ENCODE peak calls at places on chromosome 19, in nine cellular contexts. B is lower leg skin; L is NCI-H524; J is stimulated activated CD4-positive, alpha-beta T cell treated with anti-CD3 and anti-CD28 coated beads, Interleukin-2, amount 100 ng/mL, for 4 hours; C is effector memory CD8-positive, alpha-beta T cell; V is NCI-H2081; D is IMR-90; T is AG10803; R is NCI-H1105. Q is an unnamed sample.

GRCh38 chr19:2427323-2428026 is at the start of gene TIMM13:
- DNase-seq in B (peak), L (peak), J (peak), C (peak), V (peak), D (peak), T (peak), R (peak), Q (peak)

GRCh38 chr19:7328647-7329046 is 20.1 kb upstream of the ARHGEF18 start:
- DNase-seq in B (no peak), L (no peak), J (no peak), C (no peak), V (no peak), D (no peak), T (no peak), R (no peak), Q (no peak)

GRCh38 chr19:2782357-2782935 is 627 bp downstream of the SGTA start:
- DNase-seq in B (no peak), L (no peak), J (no peak), C (no peak), V (no peak), D (no peak), T (no peak), R (no peak), Q (no peak)

GRCh38 chr19:20925481-20925880 is 2.4 kb downstream of the ZNF85 start:
- DNase-seq in B (no peak), L (no peak), J (no peak), C (no peak), V (no peak), D (no peak), T (no peak), R (no peak), Q (no peak)

GRCh38 chr19:5214371-5214770 is 126.2 kb downstream of the PTPRS start:
- DNase-seq in B (no peak), L (no peak), J (no peak), C (no peak), V (no peak), D (no peak), T (no peak), R (no peak), Q (no peak)

GRCh38 chr19:8468124-8468523 is 23.3 kb downstream of the HNRNPM start:
- DNase-seq in B (no peak), L (no peak), J (no peak), C (no peak), V (no peak), D (no peak), T (no peak), R (no peak), Q (no peak)

GRCh38 chr19:57302020-57302465 is 18.2 kb upstream of the ZNF543 start:
- DNase-seq in B (peak), L (peak), J (no peak), C (no peak), V (no peak), D (peak), T (peak), R (no peak), Q (peak)

GRCh38 chr19:4543856-4544647 is 4.2 kb upstream of the LRG1 start:
- DNase-seq in B (no peak), L (no peak), J (no peak), C (no peak), V (no peak), D (no peak), T (no peak), R (no peak), Q (no peak)

GRCh38 chr19:49106648-49107135 is 7.5 kb upstream of the LIN7B start:
- DNase-seq in B (no peak), L (peak), J (peak), C (peak), V (peak), D (peak), T (peak), R (peak), Q (peak)

GRCh38 chr19:53545271-53546065 is 7.5 kb downstream of the ZNF331 start:
- DNase-seq in B (no peak), L (no peak), J (no peak), C (no peak), V (no peak), D (peak), T (peak), R (no peak), Q (peak)

GRCh38 chr19:47863514-47863936 is 4.5 kb downstream of the TPRX2 start:
- DNase-seq in B (peak), L (peak), J (peak), C (peak), V (peak), D (peak), T (peak), R (peak), Q (peak)

GRCh38 chr19:53868091-53868891 is 608 bp downstream of the MYADM start:
- DNase-seq in B (peak), L (no peak), J (no peak), C (peak), V (no peak), D (peak), T (peak), R (no peak), Q (peak)

GRCh38 chr19:52566588-52566987 is 3.5 kb upstream of the ZNF701 start:
- DNase-seq in B (no peak), L (no peak), J (no peak), C (no peak), V (no peak), D (peak), T (peak), R (no peak), Q (peak)

GRCh38 chr19:2733930-2734588 is 5.8 kb downstream of the SLC39A3 start:
- DNase-seq in B (no peak), L (no peak), J (no peak), C (no peak), V (peak), D (no peak), T (no peak), R (no peak), Q (no peak)

GRCh38 chr19:22354665-22355064 is 67.5 kb downstream of the ZNF98 start:
- DNase-seq in B (no peak), L (no peak), J (no peak), C (no peak), V (no peak), D (no peak), T (no peak), R (no peak), Q (no peak)

Q was measured in fibroblast of the aortic adventitia.